ENCODE peak calls at places on chromosomes 3 and 15, in seven cellular contexts. A is dorsolateral prefrontal cortex, I is lung, N is thoracic aorta, E is BJ, B is cardiac muscle cell, T is upper lobe of right lung. L is an unnamed sample.
A peak's percentile ranks its signal among the peaks of the same experiment; 100 is the strongest.

GRCh38 chr3:101721650-101721917 is 2.8 kb upstream of the CEP97 start:
- DNase-seq in T (no peak), A (no peak), B (no peak), I (no peak), N (no peak), E (no peak), L (no peak)

GRCh38 chr15:51731549-51732267 is 5.7 kb downstream of the LYSMD2 start:
- DNase-seq in N (no peak), B (peak; percentile 82), A (no peak), E (no peak), T (no peak), I (no peak), L (peak; percentile 54)

GRCh38 chr3:69092030-69092513 is 7.3 kb downstream of the ARL6IP5 start:
- DNase-seq in A (no peak), N (no peak), T (no peak), E (no peak), B (no peak), I (no peak), L (no peak)

GRCh38 chr15:66085128-66085527 is 168.4 kb downstream of the MEGF11 start:
- DNase-seq in I (no peak), T (no peak), E (no peak), B (no peak), A (no peak), N (no peak), L (no peak)

GRCh38 chr3:33438284-33438668 is 1.9 kb downstream of the UBP1 start:
- DNase-seq in N (no peak), B (peak; percentile 47), A (no peak), T (no peak), E (no peak), I (no peak), L (no peak)

GRCh38 chr3:142998439-142998838 is 2.9 kb upstream of the U2SURP start:
- DNase-seq in E (no peak), N (no peak), B (peak; percentile 22), I (no peak), A (no peak), T (no peak), L (no peak)

GRCh38 chr15:27492021-27492621 is 521.1 kb downstream of the GABRG3 start:
- DNase-seq in E (no peak), I (no peak), T (no peak), B (no peak), A (no peak), N (no peak), L (no peak)

GRCh38 chr3:15301761-15302160 is 30.6 kb downstream of the SH3BP5 start:
- DNase-seq in T (no peak), N (no peak), B (no peak), A (no peak), I (no peak), E (no peak), L (no peak)

GRCh38 chr3:94206291-94206690 is 143.4 kb downstream of the NSUN3 start:
- DNase-seq in B (no peak), A (no peak), N (no peak), I (no peak), E (no peak), T (no peak), L (no peak)

GRCh38 chr3:159945930-159946329 is 42.7 kb upstream of the IL12A start:
- DNase-seq in A (no peak), E (no peak), I (no peak), N (no peak), B (no peak), T (no peak), L (no peak)

GRCh38 chr3:27677554-27677953 is 44.6 kb downstream of the EOMES start:
- DNase-seq in I (no peak), A (no peak), E (peak; percentile 88), T (no peak), B (peak; percentile 97), N (no peak), L (peak; percentile 87)

GRCh38 chr15:38312190-38312589 is 59.6 kb downstream of the SPRED1 start:
- DNase-seq in N (no peak), B (no peak), T (no peak), A (no peak), I (no peak), E (no peak), L (no peak)

DNA sequence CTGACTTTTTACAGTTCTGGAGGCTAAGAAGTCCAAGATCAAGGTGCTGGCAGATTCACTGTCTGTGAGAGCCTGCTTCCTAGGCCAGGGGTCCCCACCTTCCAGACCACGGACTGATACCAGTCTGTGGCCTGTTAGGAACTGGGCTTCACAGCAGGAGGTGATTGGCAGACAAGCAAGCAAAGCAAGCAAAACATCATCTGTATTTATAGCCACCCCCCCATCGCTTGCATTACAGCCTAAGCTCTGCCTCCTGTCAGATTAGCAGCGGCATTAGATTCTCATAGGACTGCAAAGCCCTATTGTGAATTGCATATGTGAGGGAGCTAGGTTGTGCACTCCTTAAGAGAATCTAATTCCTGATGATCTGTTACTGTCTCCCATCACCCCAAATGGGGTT is 194.7 kb upstream of the THRB start:
- DNase-seq in I (no peak), T (no peak), A (no peak), N (no peak), B (no peak), E (no peak), L (no peak)
- H3K27me3 ChIP-seq in I (no peaks in the 10 kb centered on the region), T (no peaks in the 10 kb centered on the region), A (no peaks in the 10 kb centered on the region), N (no peaks in the 10 kb centered on the region), B (no peaks in the 10 kb centered on the region), E (no peaks in the 10 kb centered on the region), L (no peaks in the 10 kb centered on the region)

GRCh38 chr3:151467069-151467468 is 6.2 kb upstream of the IGSF10 start:
- DNase-seq in E (no peak), N (no peak), T (no peak), B (no peak), I (no peak), A (no peak), L (no peak)
- H3K27me3 ChIP-seq in E (peaks cover 5% of the 10 kb centered on the region), N (no peaks in the 10 kb centered on the region), T (no peaks in the 10 kb centered on the region), B (peaks cover 16% of the 10 kb centered on the region), I (no peaks in the 10 kb centered on the region), A (no peaks in the 10 kb centered on the region), L (peaks cover 4% of the 10 kb centered on the region)

GRCh38 chr3:128491071-128491899 is 1.7 kb downstream of the GATA2 start:
- DNase-seq in T (peak; percentile 34), B (no peak), N (no peak), A (no peak), E (no peak), I (no peak), L (no peak)
- H3K27me3 ChIP-seq in T (peaks cover 98% of the 10 kb centered on the region), B (peaks cover 93% of the 10 kb centered on the region), N (peaks cover 69% of the 10 kb centered on the region), A (peaks cover 99% of the 10 kb centered on the region), E (no peaks in the 10 kb centered on the region), I (no peaks in the 10 kb centered on the region), L (peaks cover 2% of the 10 kb centered on the region)

GRCh38 chr3:133425898-133426297 is 26.0 kb downstream of the BFSP2 start:
- DNase-seq in E (no peak), A (no peak), N (no peak), B (no peak), I (no peak), T (no peak), L (no peak)

GRCh38 chr3:133426721-133427120 is 26.9 kb downstream of the BFSP2 start:
- DNase-seq in E (no peak), B (peak; percentile 50), N (no peak), A (no peak), T (no peak), I (no peak), L (no peak)

GRCh38 chr3:133428552-133428951 is 28.7 kb downstream of the BFSP2 start:
- DNase-seq in A (no peak), T (no peak), I (no peak), N (no peak), E (no peak), B (no peak), L (no peak)

GRCh38 chr3:133424937-133425869 is 25.3 kb downstream of the BFSP2 start:
- DNase-seq in T (no peak), A (no peak), N (no peak), I (no peak), E (no peak), B (no peak), L (no peak)
- H3K27me3 ChIP-seq in T (no peaks in the 10 kb centered on the region), A (no peaks in the 10 kb centered on the region), N (no peaks in the 10 kb centered on the region), I (no peaks in the 10 kb centered on the region), E (peaks cover 4% of the 10 kb centered on the region), B (no peaks in the 10 kb centered on the region), L (no peaks in the 10 kb centered on the region)

L was measured in AG04450.